ENCODE peak calls at places on chromosome 20, in eight cellular contexts. E is BE2C; A is A549; Z is CD8-positive, alpha-beta memory T cell; Y is uterus; N is right cardiac atrium; F is heart left ventricle; B is fibroblast of lung. V is an unnamed sample. For H3K9me3, the result is how much of the 10 kb centered on the place peaks cover.

GRCh38 chr20:62116558-62117361 is 5.5 kb upstream of the LSM14B start:
- DNase-seq in E (no peak), A (no peak), Z (no peak), Y (no peak), N (peak), F (no peak), B (no peak), V (no peak)

GRCh38 chr20:2657674-2658073 is 5.2 kb downstream of the NOP56 start:
- DNase-seq in E (no peak), A (no peak), Z (no peak), Y (no peak), N (no peak), F (no peak), B (no peak), V (no peak)

GRCh38 chr20:24981750-24982149 is 10.8 kb downstream of the APMAP start:
- DNase-seq in E (no peak), A (no peak), Z (no peak), Y (no peak), N (peak), F (no peak), B (no peak), V (no peak)

GRCh38 chr20:1943267-1944002 is 48.2 kb downstream of the SIRPA start:
- DNase-seq in E (no peak), A (no peak), Z (no peak), Y (no peak), N (peak), F (no peak), B (no peak), V (no peak)

GRCh38 chr20:33584976-33585375 is 77.2 kb upstream of the C20orf144 start:
- DNase-seq in E (no peak), A (no peak), Z (no peak), Y (no peak), N (no peak), F (no peak), B (peak), V (no peak)

GRCh38 chr20:57509665-57510237 is 15.2 kb downstream of the CTCFL start:
- DNase-seq in E (peak), A (peak), Z (no peak), Y (no peak), N (peak), F (no peak), B (no peak), V (no peak)

GRCh38 chr20:44166477-44166876 is 20.5 kb downstream of the JPH2 start:
- DNase-seq in E (no peak), A (peak), Z (no peak), Y (peak), N (peak), F (peak), B (peak), V (no peak)

GRCh38 chr20:38870733-38871559 is 55.3 kb upstream of the FAM83D start:
- DNase-seq in E (peak), A (peak), Z (peak), Y (no peak), N (no peak), F (no peak), B (peak), V (no peak)

GRCh38 chr20:43375586-43375985 is 82.1 kb upstream of the SRSF6 start:
- DNase-seq in E (no peak), A (no peak), Z (no peak), Y (no peak), N (no peak), F (no peak), B (peak), V (no peak)

GRCh38 chr20:48538856-48539255 is 288.9 kb downstream of the PREX1 start:
- DNase-seq in E (no peak), A (no peak), Z (no peak), Y (no peak), N (no peak), F (no peak), B (peak), V (no peak)

GRCh38 chr20:19699132-19699971 is 58.7 kb upstream of the RIN2 start:
- DNase-seq in E (no peak), A (peak), Z (no peak), Y (no peak), N (no peak), F (no peak), B (peak), V (no peak)

GRCh38 chr20:11786108-11786507 is 131.6 kb upstream of the BTBD3 start:
- DNase-seq in E (no peak), A (no peak), Z (no peak), Y (no peak), N (no peak), F (no peak), B (no peak), V (no peak)

GRCh38 chr20:40941023-40941655 is 87.5 kb upstream of the TOP1 start:
- DNase-seq in E (no peak), A (no peak), Z (no peak), Y (no peak), N (no peak), F (no peak), B (no peak), V (no peak)

GRCh38 chr20:63080411-63080810 is 73.6 kb upstream of the BHLHE23 start:
- DNase-seq in E (peak), A (no peak), Z (no peak), Y (no peak), N (no peak), F (no peak), B (no peak), V (no peak)

GRCh38 chr20:24443436-24443835 is 26.0 kb upstream of the SYNDIG1 start:
- DNase-seq in E (no peak), A (no peak), Z (no peak), Y (no peak), N (no peak), F (no peak), B (no peak), V (no peak)

GRCh38 chr20:45342863-45343444 is 5.3 kb downstream of the SDC4 start:
- DNase-seq in E (no peak), A (no peak), Z (no peak), Y (no peak), N (no peak), F (no peak), B (no peak), V (no peak)

GRCh38 chr20:187733-188132 is 1.8 kb downstream of the DEFB128 start:
- DNase-seq in E (no peak), A (no peak), Z (no peak), Y (no peak), N (no peak), F (no peak), B (no peak), V (no peak)
- H3K9me3 ChIP-seq in E (under half), A (under half), Z (under half), Y (under half), N (under half), F (under half), B (under half), V (under half)

GRCh38 chr20:37282558-37282957 is 6.9 kb upstream of the MANBAL start:
- DNase-seq in E (no peak), A (peak), Z (no peak), Y (peak), N (no peak), F (no peak), B (peak), V (no peak)
- H3K9me3 ChIP-seq in E (under half), A (under half), Z (under half), Y (under half), N (under half), F (under half), B (under half), V (under half)

GRCh38 chr20:59084041-59084841 is 41.7 kb upstream of the PRELID3B start:
- DNase-seq in E (no peak), A (no peak), Z (no peak), Y (peak), N (peak), F (peak), B (no peak), V (no peak)

GRCh38 chr20:59082981-59083380 is 40.4 kb upstream of the PRELID3B start:
- DNase-seq in E (no peak), A (peak), Z (no peak), Y (no peak), N (no peak), F (no peak), B (peak), V (no peak)

GRCh38 chr20:59082077-59082740 is 39.6 kb upstream of the PRELID3B start:
- DNase-seq in E (no peak), A (peak), Z (no peak), Y (no peak), N (no peak), F (no peak), B (peak), V (no peak)

GRCh38 chr20:59087829-59088433 is 45.3 kb upstream of the PRELID3B start:
- DNase-seq in E (peak), A (peak), Z (peak), Y (peak), N (peak), F (peak), B (peak), V (peak)

GRCh38 chr20:59086923-59087322 is 44.3 kb upstream of the PRELID3B start:
- DNase-seq in E (no peak), A (no peak), Z (no peak), Y (no peak), N (no peak), F (no peak), B (no peak), V (no peak)
- H3K9me3 ChIP-seq in E (under half), A (under half), Z (under half), Y (under half), N (under half), F (under half), B (under half), V (under half)

GRCh38 chr20:13221673-13222318 is 722 bp downstream of the ISM1 start:
- DNase-seq in E (peak), A (peak), Z (peak), Y (no peak), N (peak), F (peak), B (peak), V (peak)
- H3K9me3 ChIP-seq in E (under half), A (under half), Z (under half), Y (under half), N (under half), F (under half), B (under half), V (under half)

DNA sequence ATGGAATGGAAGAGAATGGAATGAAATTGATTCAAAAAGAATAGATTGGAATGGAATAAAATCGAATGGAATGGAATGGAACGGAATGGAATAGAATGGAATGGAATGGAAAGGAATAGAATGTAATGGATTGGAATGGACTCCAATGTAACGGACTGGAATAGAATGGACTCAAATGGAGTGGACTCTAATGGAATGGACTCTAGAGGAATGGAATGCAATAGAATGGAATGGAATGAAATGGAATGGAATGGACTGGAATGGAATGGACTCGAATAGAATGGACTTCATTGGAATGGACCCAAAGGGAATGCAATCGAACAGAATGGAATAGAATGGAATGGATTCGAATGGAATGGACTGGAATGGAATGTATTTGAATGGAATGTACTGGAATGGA is 19.7 kb upstream of the DEFB115 start:
- DNase-seq in E (no peak), A (no peak), Z (no peak), Y (no peak), N (no peak), F (no peak), B (no peak), V (no peak)
- H3K9me3 ChIP-seq in E (under half), A (under half), Z (under half), Y (under half), N (under half), F (under half), B (under half), V (under half)

GRCh38 chr20:52219441-52219840 is 27.9 kb upstream of the ZFP64 start:
- DNase-seq in E (peak), A (peak), Z (no peak), Y (no peak), N (no peak), F (no peak), B (no peak), V (no peak)
- H3K9me3 ChIP-seq in E (under half), A (under half), Z (under half), Y (under half), N (under half), F (under half), B (under half), V (under half)

GRCh38 chr20:30484009-30484748 is 773.3 kb upstream of the DEFB115 start:
- DNase-seq in E (no peak), A (no peak), Z (no peak), Y (no peak), N (peak), F (no peak), B (no peak), V (no peak)

GRCh38 chr20:30487947-30488926 is 769.2 kb upstream of the DEFB115 start:
- DNase-seq in E (no peak), A (no peak), Z (no peak), Y (no peak), N (peak), F (no peak), B (no peak), V (no peak)

GRCh38 chr20:30486103-30486478 is 771.4 kb upstream of the DEFB115 start:
- DNase-seq in E (no peak), A (no peak), Z (no peak), Y (no peak), N (no peak), F (no peak), B (peak), V (no peak)

GRCh38 chr20:30485331-30486102 is 771.9 kb upstream of the DEFB115 start:
- DNase-seq in E (no peak), A (no peak), Z (no peak), Y (no peak), N (peak), F (no peak), B (no peak), V (no peak)

DNA sequence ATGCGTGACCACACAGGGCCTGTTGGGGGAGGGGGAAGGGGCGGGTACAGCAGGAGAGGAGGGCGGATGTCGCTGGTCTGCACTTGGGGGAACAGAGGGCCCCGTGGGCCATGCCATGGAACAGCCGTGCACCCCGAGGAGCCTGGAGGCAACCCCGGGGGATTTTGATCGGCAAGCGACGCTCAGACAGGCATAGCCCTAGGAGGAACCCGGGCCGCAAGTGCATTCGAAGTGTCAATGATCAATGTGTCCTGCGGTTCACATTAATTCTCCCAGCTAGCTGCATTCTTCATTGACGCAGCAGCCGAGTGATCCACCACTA is 772.8 kb upstream of the DEFB115 start:
- DNase-seq in E (no peak), A (no peak), Z (no peak), Y (no peak), N (peak), F (no peak), B (no peak), V (no peak)
- H3K9me3 ChIP-seq in E (under half), A (under half), Z (under half), Y (under half), N (under half), F (under half), B (under half), V (under half)

DNA sequence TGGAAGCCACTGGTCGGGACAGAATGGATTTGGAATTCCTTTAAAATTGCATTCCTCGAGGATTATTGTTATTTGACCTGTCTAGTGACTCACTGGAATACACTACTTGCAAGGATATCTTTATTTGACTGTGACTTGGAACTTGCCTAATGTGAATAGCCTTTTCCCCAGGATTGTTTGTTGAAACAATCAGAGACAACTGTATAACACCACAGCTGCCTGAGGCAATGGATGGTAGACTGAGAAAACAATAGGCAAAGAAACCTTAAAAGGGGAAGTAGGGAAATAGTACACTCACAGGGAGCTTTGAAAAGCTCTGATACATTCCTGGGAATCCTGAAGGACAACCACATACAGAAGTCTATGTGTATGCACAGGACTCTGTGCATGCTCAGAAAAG is 465.3 kb downstream of the BMP2 start:
- DNase-seq in E (no peak), A (no peak), Z (no peak), Y (no peak), N (no peak), F (no peak), B (no peak), V (no peak)
- H3K9me3 ChIP-seq in E (under half), A (under half), Z (under half), Y (under half), N (under half), F (under half), B (under half), V (under half)

DNA sequence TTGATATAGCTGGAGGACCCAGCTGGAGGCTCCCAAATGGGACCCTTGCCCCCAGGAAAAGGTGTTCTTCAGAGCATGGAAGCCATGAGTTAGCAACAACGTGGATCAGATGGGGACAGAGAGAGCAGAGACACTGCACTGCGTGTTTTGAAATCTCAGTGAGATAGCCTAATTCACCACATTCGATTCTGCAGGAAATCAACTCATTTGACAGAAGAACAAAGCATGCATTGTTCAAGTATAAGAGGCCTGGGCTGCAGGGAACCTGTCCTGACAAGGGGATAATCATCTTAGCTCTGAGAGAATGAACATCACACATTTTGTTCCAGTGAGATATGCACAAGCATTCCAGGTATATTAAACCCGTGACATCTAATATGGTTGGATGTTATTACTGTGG is 450.2 kb downstream of the CDH26 start:
- DNase-seq in E (no peak), A (no peak), Z (no peak), Y (no peak), N (no peak), F (no peak), B (no peak), V (no peak)
- H3K9me3 ChIP-seq in E (under half), A (under half), Z (under half), Y (under half), N (under half), F (under half), B (under half), V (under half)

GRCh38 chr20:59623133-59623532 is 18.8 kb downstream of the PHACTR3 start:
- DNase-seq in E (no peak), A (no peak), Z (no peak), Y (no peak), N (no peak), F (no peak), B (no peak), V (no peak)

GRCh38 chr20:59627298-59627697 is 23.0 kb downstream of the PHACTR3 start:
- DNase-seq in E (no peak), A (no peak), Z (no peak), Y (no peak), N (no peak), F (no peak), B (no peak), V (no peak)

GRCh38 chr20:59624401-59624800 is 20.1 kb downstream of the PHACTR3 start:
- DNase-seq in E (no peak), A (no peak), Z (no peak), Y (no peak), N (no peak), F (no peak), B (no peak), V (no peak)

GRCh38 chr20:59623583-59623982 is 19.2 kb downstream of the PHACTR3 start:
- DNase-seq in E (no peak), A (no peak), Z (no peak), Y (no peak), N (no peak), F (no peak), B (no peak), V (no peak)

GRCh38 chr20:59625214-59625922 is 21.0 kb downstream of the PHACTR3 start:
- DNase-seq in E (no peak), A (no peak), Z (no peak), Y (no peak), N (no peak), F (no peak), B (no peak), V (no peak)
- H3K9me3 ChIP-seq in E (under half), A (under half), Z (under half), Y (under half), N (under half), F (under half), B (under half), V (under half)

V was measured in T-helper 17 cell.